ENCODE peak calls at places on chromosome 22, in seven cellular contexts. One of them, this sample, is unnamed.
A peak's percentile ranks its signal among the peaks of the same experiment; 100 is the strongest.

GRCh38 chr22:33811686-33812085 is 108.6 kb downstream of the LARGE1 start:
- DNase-seq in ovary: peak; percentile 69
- DNase-seq in IMR-90: peak; percentile 79
- DNase-seq in stimulated activated CD8-positive, alpha-beta memory T cell treated with anti-CD3 and anti-CD28 coated beads, Interleukin-4, amount 100 ng/mL, for 48 hours: no peak
- DNase-seq in Calu3: no peak
- DNase-seq in HCEC 1CT: no peak
- DNase-seq in left ventricle myocardium inferior: peak; percentile 39
- DNase-seq in this sample: peak; percentile 61

GRCh38 chr22:31346733-31347250 is 646 bp upstream of the PATZ1 start:
- DNase-seq in ovary: peak; percentile 61
- DNase-seq in IMR-90: peak; percentile 33
- DNase-seq in HCEC 1CT: peak; percentile 59
- DNase-seq in Calu3: peak; percentile 70
- DNase-seq in left ventricle myocardium inferior: peak; percentile 61
- DNase-seq in stimulated activated CD8-positive, alpha-beta memory T cell treated with anti-CD3 and anti-CD28 coated beads, Interleukin-4, amount 100 ng/mL, for 48 hours: peak; percentile 60
- DNase-seq in this sample: peak; percentile 70

GRCh38 chr22:45544588-45545170 is 42.0 kb downstream of the FBLN1 start:
- DNase-seq in Calu3: no peak
- DNase-seq in IMR-90: peak; percentile 35
- DNase-seq in ovary: no peak
- DNase-seq in left ventricle myocardium inferior: peak; percentile 46
- DNase-seq in HCEC 1CT: no peak
- DNase-seq in stimulated activated CD8-positive, alpha-beta memory T cell treated with anti-CD3 and anti-CD28 coated beads, Interleukin-4, amount 100 ng/mL, for 48 hours: no peak
- DNase-seq in this sample: no peak

GRCh38 chr22:33811208-33811607 is 109.1 kb downstream of the LARGE1 start:
- DNase-seq in left ventricle myocardium inferior: no peak
- DNase-seq in stimulated activated CD8-positive, alpha-beta memory T cell treated with anti-CD3 and anti-CD28 coated beads, Interleukin-4, amount 100 ng/mL, for 48 hours: no peak
- DNase-seq in ovary: no peak
- DNase-seq in IMR-90: no peak
- DNase-seq in HCEC 1CT: no peak
- DNase-seq in Calu3: no peak
- DNase-seq in this sample: no peak

GRCh38 chr22:42742940-42743339 is 22.3 kb upstream of the A4GALT start:
- DNase-seq in left ventricle myocardium inferior: peak; percentile 64
- DNase-seq in stimulated activated CD8-positive, alpha-beta memory T cell treated with anti-CD3 and anti-CD28 coated beads, Interleukin-4, amount 100 ng/mL, for 48 hours: no peak
- DNase-seq in ovary: no peak
- DNase-seq in HCEC 1CT: no peak
- DNase-seq in IMR-90: no peak
- DNase-seq in Calu3: no peak
- DNase-seq in this sample: no peak

GRCh38 chr22:28674121-28674563 is 5.5 kb downstream of the TTC28 start:
- DNase-seq in HCEC 1CT: peak; percentile 64
- DNase-seq in Calu3: peak; percentile 9
- DNase-seq in IMR-90: peak; percentile 43
- DNase-seq in stimulated activated CD8-positive, alpha-beta memory T cell treated with anti-CD3 and anti-CD28 coated beads, Interleukin-4, amount 100 ng/mL, for 48 hours: no peak
- DNase-seq in left ventricle myocardium inferior: no peak
- DNase-seq in ovary: no peak
- DNase-seq in this sample: no peak

GRCh38 chr22:30272781-30273180 is 6.1 kb upstream of the OSM start:
- DNase-seq in left ventricle myocardium inferior: no peak
- DNase-seq in stimulated activated CD8-positive, alpha-beta memory T cell treated with anti-CD3 and anti-CD28 coated beads, Interleukin-4, amount 100 ng/mL, for 48 hours: no peak
- DNase-seq in ovary: no peak
- DNase-seq in IMR-90: no peak
- DNase-seq in Calu3: no peak
- DNase-seq in HCEC 1CT: no peak
- DNase-seq in this sample: no peak

GRCh38 chr22:30943368-30943767 is 25.2 kb downstream of the MORC2 start:
- DNase-seq in IMR-90: no peak
- DNase-seq in left ventricle myocardium inferior: no peak
- DNase-seq in ovary: no peak
- DNase-seq in Calu3: no peak
- DNase-seq in stimulated activated CD8-positive, alpha-beta memory T cell treated with anti-CD3 and anti-CD28 coated beads, Interleukin-4, amount 100 ng/mL, for 48 hours: peak; percentile 43
- DNase-seq in HCEC 1CT: no peak
- DNase-seq in this sample: no peak

GRCh38 chr22:40665312-40665711 is 14.0 kb upstream of the MCHR1 start:
- DNase-seq in IMR-90: peak; percentile 85
- DNase-seq in Calu3: no peak
- DNase-seq in left ventricle myocardium inferior: peak; percentile 75
- DNase-seq in HCEC 1CT: no peak
- DNase-seq in stimulated activated CD8-positive, alpha-beta memory T cell treated with anti-CD3 and anti-CD28 coated beads, Interleukin-4, amount 100 ng/mL, for 48 hours: no peak
- DNase-seq in ovary: peak; percentile 57
- DNase-seq in this sample: no peak

This sample was measured in ureter.